ENCODE peak calls at places on chromosomes 13 and 19, in seven cellular contexts. C, W, L, P, V, Q and T are unnamed samples.

GRCh38 chr13:112894423-112894672 is 74.7 kb upstream of the MCF2L start:
- DNase-seq in C (no peak), W (no peak), L (no peak), P (no peak), V (no peak), Q (no peak), T (no peak)

GRCh38 chr13:33634526-33635111 is 183.3 kb upstream of the RFC3 start:
- DNase-seq in C (no peak), W (no peak), L (no peak), P (no peak), V (no peak), Q (no peak), T (peak)

GRCh38 chr13:40109324-40109958 is 454.0 kb downstream of the COG6 start:
- DNase-seq in C (no peak), W (no peak), L (no peak), P (peak), V (no peak), Q (peak), T (peak)

GRCh38 chr19:49851456-49852259 is 699 bp downstream of the PTOV1 start:
- DNase-seq in C (no peak), W (no peak), L (peak), P (no peak), V (peak), Q (no peak), T (no peak)

GRCh38 chr13:111542530-111543341 is 222.3 kb downstream of the TEX29 start:
- DNase-seq in C (no peak), W (no peak), L (no peak), P (no peak), V (no peak), Q (no peak), T (no peak)

GRCh38 chr13:100173203-100173602 is 84.3 kb downstream of the PCCA start:
- DNase-seq in C (no peak), W (no peak), L (no peak), P (no peak), V (no peak), Q (no peak), T (no peak)

GRCh38 chr13:85266331-85266730 is 532.9 kb downstream of the SLITRK6 start:
- DNase-seq in C (no peak), W (no peak), L (no peak), P (no peak), V (no peak), Q (peak), T (peak)

GRCh38 chr13:63741029-63741813 is 2325.6 kb upstream of the PCDH20 start:
- DNase-seq in C (no peak), W (no peak), L (peak), P (no peak), V (peak), Q (no peak), T (no peak)

GRCh38 chr13:75319244-75319643 is 162.7 kb downstream of the TBC1D4 start:
- DNase-seq in C (no peak), W (no peak), L (no peak), P (no peak), V (no peak), Q (no peak), T (no peak)

GRCh38 chr19:15008308-15008707 is 28.6 kb upstream of the SLC1A6 start:
- DNase-seq in C (no peak), W (no peak), L (no peak), P (no peak), V (no peak), Q (no peak), T (no peak)

GRCh38 chr19:47111682-47112165 is 1.9 kb downstream of the ZC3H4 start:
- DNase-seq in C (no peak), W (no peak), L (no peak), P (no peak), V (no peak), Q (no peak), T (no peak)

GRCh38 chr13:109152941-109153340 is 523.5 kb downstream of the MYO16 start:
- DNase-seq in C (no peak), W (no peak), L (no peak), P (no peak), V (no peak), Q (no peak), T (peak)

GRCh38 chr13:109155301-109155761 is 525.9 kb downstream of the MYO16 start:
- DNase-seq in C (no peak), W (no peak), L (no peak), P (no peak), V (no peak), Q (peak), T (peak)

GRCh38 chr13:109154546-109154945 is 525.1 kb downstream of the MYO16 start:
- DNase-seq in C (no peak), W (no peak), L (no peak), P (no peak), V (no peak), Q (peak), T (peak)

GRCh38 chr13:109152311-109152820 is 523.0 kb downstream of the MYO16 start:
- DNase-seq in C (no peak), W (no peak), L (no peak), P (no peak), V (no peak), Q (no peak), T (no peak)

GRCh38 chr13:109154146-109154545 is 524.7 kb downstream of the MYO16 start:
- DNase-seq in C (no peak), W (no peak), L (no peak), P (no peak), V (no peak), Q (peak), T (peak)
- H3K27ac ChIP-seq in C (no peak), W (no peak), L (no peak), P (no peak), V (no peak), Q (peak), T (peak)

DNA sequence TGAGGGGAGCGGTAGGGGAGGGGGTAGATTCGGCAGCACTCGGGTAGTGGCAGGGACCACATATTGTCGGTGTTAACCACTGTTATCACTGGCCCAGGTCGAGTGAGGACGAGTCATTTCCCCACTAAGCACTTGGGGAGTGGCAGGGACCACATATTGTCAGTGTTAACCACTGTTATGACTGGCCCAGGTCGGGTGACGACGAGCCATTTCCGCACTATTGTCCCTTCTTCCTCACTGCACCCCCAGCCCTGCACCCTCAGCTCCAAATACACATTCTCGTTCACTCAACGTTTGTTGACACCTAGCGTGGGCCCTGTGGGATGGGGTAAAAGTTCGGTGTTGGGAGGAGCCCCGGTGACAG is 467 bp upstream of the CLN5 start:
- DNase-seq in C (peak), W (no peak), L (peak), P (no peak), V (peak), Q (no peak), T (no peak)
- H3K27ac ChIP-seq in C (peak), W (peak), L (peak), P (peak), V (peak), Q (peak), T (peak)

DNA sequence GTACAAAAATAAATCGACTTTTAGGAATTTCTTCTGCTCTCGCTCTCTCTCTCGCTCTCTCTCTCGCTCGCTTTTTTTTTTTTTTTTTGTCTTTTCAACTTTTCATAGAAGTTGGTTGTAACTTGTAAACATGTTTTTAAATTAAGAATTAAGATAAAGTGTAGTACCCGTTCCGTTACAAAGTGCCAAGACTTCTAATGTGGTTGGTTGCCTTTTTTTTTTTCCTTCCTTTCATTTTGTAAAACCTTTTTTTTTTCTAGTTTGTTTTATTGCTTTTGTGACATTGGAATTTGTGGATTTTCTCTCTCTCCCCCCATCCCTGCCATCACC is 20.4 kb downstream of the ZBTB7A start:
- DNase-seq in C (no peak), W (no peak), L (no peak), P (no peak), V (no peak), Q (no peak), T (no peak)
- H3K27ac ChIP-seq in C (no peak), W (no peak), L (no peak), P (no peak), V (no peak), Q (no peak), T (no peak)

GRCh38 chr19:18109363-18109730 is 11.8 kb downstream of the MAST3 start:
- DNase-seq in C (peak), W (no peak), L (no peak), P (no peak), V (no peak), Q (no peak), T (no peak)
- H3K27ac ChIP-seq in C (peak), W (peak), L (peak), P (no peak), V (peak), Q (no peak), T (no peak)

GRCh38 chr19:51458899-51459592 is 792 bp upstream of the SIGLEC8 start:
- DNase-seq in C (no peak), W (no peak), L (no peak), P (no peak), V (no peak), Q (no peak), T (no peak)
- H3K27ac ChIP-seq in C (no peak), W (no peak), L (no peak), P (no peak), V (no peak), Q (no peak), T (no peak)

GRCh38 chr19:19202707-19203011 is 555 bp downstream of the NR2C2AP start:
- DNase-seq in C (no peak), W (no peak), L (no peak), P (no peak), V (no peak), Q (no peak), T (no peak)

GRCh38 chr19:19204181-19204580 is 967 bp upstream of the NR2C2AP start:
- DNase-seq in C (no peak), W (no peak), L (no peak), P (no peak), V (no peak), Q (no peak), T (no peak)

GRCh38 chr19:19205416-19206410 is 2.5 kb upstream of the NR2C2AP start:
- DNase-seq in C (no peak), W (no peak), L (no peak), P (no peak), V (no peak), Q (no peak), T (no peak)

GRCh38 chr19:19203012-19203856 is at the start of gene NR2C2AP:
- DNase-seq in C (peak), W (peak), L (peak), P (peak), V (peak), Q (peak), T (peak)

GRCh38 chr19:19201697-19202630 is 1.2 kb downstream of the NR2C2AP start:
- DNase-seq in C (no peak), W (no peak), L (no peak), P (no peak), V (no peak), Q (no peak), T (no peak)
- H3K27ac ChIP-seq in C (peak), W (peak), L (peak), P (no peak), V (peak), Q (peak), T (peak)

GRCh38 chr13:108368240-108368898 is 98.9 kb downstream of the TNFSF13B start:
- DNase-seq in C (no peak), W (no peak), L (no peak), P (no peak), V (no peak), Q (no peak), T (no peak)
- H3K27ac ChIP-seq in C (no peak), W (no peak), L (no peak), P (no peak), V (no peak), Q (no peak), T (no peak)